ENCODE peak calls at places on chromosomes 6 and 20, in seven cellular contexts. P, Z, J, S, W, G and O are unnamed samples.

GRCh38 chr20:44730441-44730840 is 15.2 kb upstream of the KCNK15 start:
- DNase-seq in W (peak), P (no peak), S (peak), G (peak), Z (peak), J (no peak), O (peak)

GRCh38 chr6:138586638-138587037 is 87.3 kb upstream of the NHSL1 start:
- DNase-seq in Z (no peak), J (no peak), G (no peak), S (no peak), P (no peak), W (no peak), O (no peak)

GRCh38 chr6:167691566-167692312 is 135.0 kb upstream of the AFDN start:
- DNase-seq in G (no peak), W (no peak), P (no peak), S (no peak), J (no peak), Z (no peak), O (no peak)

GRCh38 chr6:44028767-44029166 is 98.5 kb downstream of the MRPL14 start:
- DNase-seq in P (no peak), W (no peak), G (no peak), S (no peak), Z (peak), J (no peak), O (peak)

GRCh38 chr6:118881440-118882313 is 12.3 kb upstream of the ASF1A start:
- DNase-seq in Z (no peak), G (no peak), S (no peak), J (no peak), P (no peak), W (no peak), O (no peak)

GRCh38 chr6:80437186-80437585 is 330.7 kb downstream of the BCKDHB start:
- DNase-seq in Z (peak), S (no peak), J (no peak), G (peak), W (no peak), P (no peak), O (peak)

GRCh38 chr20:13331536-13331935 is 110.5 kb downstream of the ISM1 start:
- DNase-seq in J (no peak), G (no peak), W (no peak), P (no peak), S (no peak), Z (peak), O (no peak)

GRCh38 chr6:12200025-12200424 is 90.1 kb upstream of the EDN1 start:
- DNase-seq in S (no peak), Z (no peak), P (no peak), J (no peak), G (no peak), W (no peak), O (no peak)

GRCh38 chr6:43774776-43775583 is 5.0 kb downstream of the VEGFA start:
- DNase-seq in P (peak), G (peak), J (peak), Z (peak), W (peak), S (no peak), O (peak)

GRCh38 chr20:52047811-52048302 is 143.7 kb downstream of the ZFP64 start:
- DNase-seq in S (no peak), J (no peak), G (peak), W (no peak), Z (peak), P (peak), O (no peak)

GRCh38 chr20:64077876-64078551 is 1.3 kb downstream of the RGS19 start:
- DNase-seq in P (no peak), S (no peak), J (no peak), W (no peak), Z (no peak), G (no peak), O (no peak)

GRCh38 chr6:124795879-124796838 is 166.1 kb upstream of the RNF217 start:
- DNase-seq in J (no peak), W (peak), G (peak), S (no peak), Z (peak), P (peak), O (no peak)

GRCh38 chr6:113464959-113465358 is 392.2 kb upstream of the MARCKS start:
- DNase-seq in G (peak), S (peak), Z (peak), P (no peak), J (peak), W (peak), O (no peak)

GRCh38 chr6:146890644-146891434 is 292.1 kb downstream of the ADGB start:
- DNase-seq in S (no peak), G (no peak), Z (peak), P (no peak), W (no peak), J (no peak), O (no peak)

GRCh38 chr6:70371454-70372105 is 41.7 kb upstream of the FAM135A start:
- DNase-seq in J (peak), S (peak), P (peak), G (peak), Z (peak), W (peak), O (no peak)

GRCh38 chr6:127415096-127415495 is 44.1 kb downstream of the KIAA0408 start:
- DNase-seq in P (no peak), S (no peak), J (no peak), G (no peak), W (no peak), Z (no peak), O (peak)

DNA sequence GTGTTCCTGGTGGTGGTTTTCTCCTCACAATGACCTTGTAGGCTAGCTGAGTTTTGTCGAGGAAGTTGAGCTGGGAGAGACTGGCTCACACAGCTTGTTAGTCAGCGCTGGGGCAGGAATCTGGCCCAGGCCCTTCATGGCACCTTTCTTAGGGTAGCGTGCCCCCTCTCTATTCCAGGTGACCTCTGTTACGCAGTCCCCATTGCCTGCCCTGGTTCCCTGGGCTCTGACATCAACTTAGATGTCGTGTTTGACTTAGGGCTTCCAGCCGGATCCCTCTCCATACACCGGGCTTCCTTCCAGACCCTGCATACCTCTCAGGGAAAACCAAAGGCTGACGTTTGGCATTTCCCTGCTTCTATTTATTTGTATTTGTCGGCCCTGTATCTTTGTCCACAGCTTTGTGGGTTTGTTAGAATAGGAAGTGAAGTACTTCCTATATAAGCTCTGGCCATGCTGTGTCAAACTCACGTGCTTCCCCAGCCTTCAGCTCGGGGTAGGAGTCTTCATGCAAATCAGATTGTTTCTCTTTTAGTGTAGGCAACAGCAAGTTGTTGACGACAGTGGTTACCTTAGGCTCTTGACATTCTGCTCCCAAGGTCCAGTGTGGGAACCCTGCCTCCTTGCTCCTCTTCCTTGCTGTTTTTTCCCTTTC is 12.8 kb downstream of the IGF2R start:
- DNase-seq in S (no peak), W (no peak), J (no peak), Z (peak), P (no peak), G (peak), O (peak)
- H3K4me2 ChIP-seq in S (no peak), W (peak), J (no peak), Z (peak), P (no peak), G (peak), O (peak)

DNA sequence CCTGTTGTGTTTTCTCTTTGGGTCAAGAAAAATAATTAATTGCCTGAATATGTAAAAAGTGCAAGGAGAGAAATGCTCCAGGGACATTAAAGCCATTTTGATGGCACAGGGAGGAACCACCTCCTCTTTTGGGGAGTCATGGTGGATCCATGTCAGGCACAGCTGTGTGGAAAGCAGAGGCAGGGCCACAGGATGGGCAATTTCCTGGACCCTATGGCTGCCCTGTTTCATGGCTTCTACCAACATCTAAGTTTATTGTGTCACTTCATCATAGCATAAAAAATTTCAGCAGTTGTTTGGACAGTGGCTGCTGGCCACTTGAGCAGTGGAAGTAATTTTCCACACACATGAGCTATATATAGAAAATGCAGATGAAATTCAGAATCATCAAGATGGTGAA is 238.2 kb downstream of the SYNE1 start:
- DNase-seq in G (no peak), Z (no peak), J (no peak), S (no peak), P (no peak), W (no peak), O (no peak)
- TF ChIP-seq CTCF in G (no peak), Z (no peak), J (no peak), S (no peak), P (no peak), W (no peak), O (no peak)

GRCh38 chr6:53067799-53068442 is 2.7 kb downstream of the FBXO9 start:
- DNase-seq in W (no peak), P (no peak), J (no peak), G (no peak), S (no peak), Z (no peak), O (no peak)
- H3K4me3 ChIP-seq in W (no peak), P (no peak), J (no peak), G (no peak), S (no peak), Z (no peak), O (no peak)

GRCh38 chr20:11987526-11987925 is 69.8 kb downstream of the BTBD3 start:
- DNase-seq in S (no peak), P (no peak), W (no peak), G (no peak), J (no peak), Z (no peak), O (no peak)
- H3K4me2 ChIP-seq in S (no peak), P (no peak), W (no peak), G (no peak), J (no peak), Z (no peak), O (no peak)

GRCh38 chr6:157896931-157897330 is 73.9 kb downstream of the SNX9 start:
- DNase-seq in Z (no peak), J (no peak), P (no peak), G (no peak), S (no peak), W (no peak), O (no peak)

GRCh38 chr6:157893238-157893637 is 70.2 kb downstream of the SNX9 start:
- DNase-seq in G (no peak), J (no peak), P (no peak), Z (no peak), W (no peak), S (no peak), O (no peak)

GRCh38 chr6:157895585-157895984 is 72.5 kb downstream of the SNX9 start:
- DNase-seq in W (no peak), P (no peak), S (no peak), G (no peak), J (no peak), Z (no peak), O (no peak)

GRCh38 chr6:157898640-157899039 is 75.6 kb downstream of the SNX9 start:
- DNase-seq in P (no peak), Z (no peak), W (no peak), S (no peak), J (no peak), G (no peak), O (no peak)

DNA sequence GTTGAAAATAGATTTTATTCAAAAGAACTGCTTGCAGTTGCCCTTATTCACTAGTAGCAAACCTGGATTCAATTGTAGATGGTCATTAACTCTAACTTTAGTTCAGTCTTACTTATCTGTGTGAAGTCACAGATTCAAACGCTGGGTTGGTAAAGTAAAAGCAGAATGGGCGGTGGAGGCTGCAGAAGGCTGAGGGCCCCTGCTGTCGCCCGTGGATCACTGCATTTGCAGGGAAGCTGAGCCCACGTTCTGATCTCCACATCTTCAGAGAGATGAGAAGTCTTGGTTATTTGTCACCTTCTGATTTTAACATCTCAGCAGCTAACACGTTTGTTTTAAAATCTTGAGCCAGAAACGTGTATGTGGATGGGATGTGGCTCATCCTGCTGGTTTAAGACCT is 75.1 kb downstream of the SNX9 start:
- DNase-seq in J (no peak), W (no peak), Z (no peak), G (no peak), P (peak), S (no peak), O (no peak)
- TF ChIP-seq CTCF in J (no peak), W (no peak), Z (peak), G (no peak), P (peak), S (no peak), O (peak)

DNA sequence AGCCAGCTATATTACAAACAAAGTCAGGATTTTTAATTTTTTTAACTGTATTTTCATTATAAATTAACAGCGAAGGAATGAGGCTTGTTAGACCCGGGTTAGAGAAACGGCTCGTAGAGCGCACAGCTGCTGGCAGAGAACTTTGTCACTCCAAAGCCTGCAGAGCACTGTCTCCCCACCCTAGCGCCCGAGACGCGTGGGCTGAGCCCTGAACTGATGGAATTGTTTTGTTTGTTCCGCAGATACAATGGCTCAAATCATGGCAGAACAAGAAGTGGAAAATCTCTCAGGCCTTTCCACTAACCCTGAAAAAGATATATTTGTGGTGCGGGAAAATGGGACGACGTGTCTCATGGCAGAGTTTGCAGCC is 806 bp downstream of the LAMP5 start:
- DNase-seq in J (no peak), G (no peak), Z (no peak), P (no peak), S (no peak), W (no peak), O (no peak)
- H3K4me3 ChIP-seq in J (no peak), G (no peak), Z (peak), P (peak), S (no peak), W (no peak), O (no peak)

GRCh38 chr20:49695830-49696229 is 17.8 kb downstream of the B4GALT5 start:
- DNase-seq in Z (no peak), S (no peak), W (no peak), G (no peak), J (no peak), P (no peak), O (no peak)
- H3K4me2 ChIP-seq in Z (no peak), S (no peak), W (no peak), G (no peak), J (peak), P (peak), O (no peak)